ENCODE peak calls at places on chromosomes 1 and 21, in five cellular contexts. One of them, this sample, is unnamed.
A peak's percentile ranks its signal among the peaks of the same experiment; 100 is the strongest.

GRCh38 chr1:171740987-171741871 is 636 bp downstream of the VAMP4 start:
- DNase-seq in astrocyte: peak; percentile 9
- DNase-seq in cardiac muscle cell: peak; percentile 41
- DNase-seq in mammary epithelial cell: peak; percentile 24
- DNase-seq in mucosa of descending colon: no peak
- DNase-seq in this sample: no peak

GRCh38 chr1:93437976-93438605 is 9.8 kb upstream of the FNBP1L start:
- DNase-seq in astrocyte: peak; percentile 30
- DNase-seq in cardiac muscle cell: peak; percentile 41
- DNase-seq in mammary epithelial cell: peak; percentile 39
- DNase-seq in mucosa of descending colon: no peak
- DNase-seq in this sample: no peak

GRCh38 chr1:25468037-25468436 is 37.3 kb downstream of the MACO1 start:
- DNase-seq in astrocyte: peak; percentile 39
- DNase-seq in cardiac muscle cell: peak; percentile 72
- DNase-seq in mammary epithelial cell: no peak
- DNase-seq in mucosa of descending colon: no peak
- DNase-seq in this sample: no peak

GRCh38 chr1:30856260-30856790 is 52.2 kb downstream of the SDC3 start:
- DNase-seq in astrocyte: peak; percentile 42
- DNase-seq in cardiac muscle cell: no peak
- DNase-seq in mammary epithelial cell: no peak
- DNase-seq in mucosa of descending colon: no peak
- DNase-seq in this sample: no peak

GRCh38 chr1:209650454-209650853 is 1.8 kb downstream of the LAMB3 start:
- DNase-seq in astrocyte: peak; percentile 56
- DNase-seq in cardiac muscle cell: no peak
- DNase-seq in mammary epithelial cell: peak; percentile 17
- DNase-seq in mucosa of descending colon: no peak
- DNase-seq in this sample: no peak

GRCh38 chr1:191579019-191579418 is 579.2 kb upstream of the RGS18 start:
- DNase-seq in astrocyte: no peak
- DNase-seq in cardiac muscle cell: no peak
- DNase-seq in mammary epithelial cell: no peak
- DNase-seq in mucosa of descending colon: no peak
- DNase-seq in this sample: no peak

GRCh38 chr1:24364605-24364974 is 45.4 kb downstream of the GRHL3 start:
- DNase-seq in astrocyte: peak; percentile 39
- DNase-seq in cardiac muscle cell: no peak
- DNase-seq in mammary epithelial cell: peak; percentile 63
- DNase-seq in mucosa of descending colon: no peak
- DNase-seq in this sample: no peak

GRCh38 chr21:33198346-33199135 is 31.2 kb upstream of the IFNAR2 start:
- DNase-seq in astrocyte: peak; percentile 56
- DNase-seq in cardiac muscle cell: no peak
- DNase-seq in mammary epithelial cell: no peak
- DNase-seq in mucosa of descending colon: no peak
- DNase-seq in this sample: no peak

GRCh38 chr21:43363506-43364260 is 63.2 kb downstream of the SIK1 start:
- DNase-seq in astrocyte: no peak
- DNase-seq in cardiac muscle cell: no peak
- DNase-seq in mammary epithelial cell: no peak
- DNase-seq in mucosa of descending colon: no peak
- DNase-seq in this sample: no peak

GRCh38 chr1:28115267-28115666 is 26.9 kb upstream of the EYA3 start:
- DNase-seq in astrocyte: peak; percentile 41
- DNase-seq in cardiac muscle cell: no peak
- DNase-seq in mammary epithelial cell: no peak
- DNase-seq in mucosa of descending colon: no peak
- DNase-seq in this sample: no peak

GRCh38 chr1:160410412-160411005 is 10.1 kb downstream of the VANGL2 start:
- DNase-seq in astrocyte: peak; percentile 56
- DNase-seq in cardiac muscle cell: peak; percentile 15
- DNase-seq in mammary epithelial cell: no peak
- DNase-seq in mucosa of descending colon: no peak
- DNase-seq in this sample: no peak

GRCh38 chr21:41763398-41763931 is 3.4 kb downstream of the RIPK4 start:
- DNase-seq in astrocyte: no peak
- DNase-seq in cardiac muscle cell: peak; percentile 48
- DNase-seq in mammary epithelial cell: peak; percentile 87
- DNase-seq in mucosa of descending colon: no peak
- DNase-seq in this sample: no peak

GRCh38 chr21:42144679-42145568 is 73.8 kb downstream of the UMODL1 start:
- DNase-seq in astrocyte: no peak
- DNase-seq in cardiac muscle cell: no peak
- DNase-seq in mammary epithelial cell: no peak
- DNase-seq in mucosa of descending colon: no peak
- DNase-seq in this sample: no peak

GRCh38 chr1:203754455-203754864 is 10.5 kb upstream of the LAX1 start:
- DNase-seq in astrocyte: no peak
- DNase-seq in cardiac muscle cell: no peak
- DNase-seq in mammary epithelial cell: peak; percentile 14
- DNase-seq in mucosa of descending colon: no peak
- DNase-seq in this sample: no peak

GRCh38 chr1:151147685-151148084 is 1.3 kb upstream of the SEMA6C start:
- DNase-seq in astrocyte: no peak
- DNase-seq in cardiac muscle cell: no peak
- DNase-seq in mammary epithelial cell: no peak
- DNase-seq in mucosa of descending colon: no peak
- DNase-seq in this sample: no peak

GRCh38 chr1:2552189-2552588 is 4.0 kb upstream of the TNFRSF14 start:
- DNase-seq in astrocyte: no peak
- DNase-seq in cardiac muscle cell: no peak
- DNase-seq in mammary epithelial cell: no peak
- DNase-seq in mucosa of descending colon: no peak
- DNase-seq in this sample: no peak
- H3K4me1 ChIP-seq in astrocyte: peaks cover 24% of the 10 kb centered on the region
- H3K4me1 ChIP-seq in cardiac muscle cell: peaks cover 10% of the 10 kb centered on the region
- H3K4me1 ChIP-seq in mammary epithelial cell: peaks cover 35% of the 10 kb centered on the region
- H3K4me1 ChIP-seq in mucosa of descending colon: peaks cover 39% of the 10 kb centered on the region
- H3K4me1 ChIP-seq in this sample: peaks cover 6% of the 10 kb centered on the region

GRCh38 chr1:89873757-89874156 is 52.9 kb downstream of the LRRC8D start:
- DNase-seq in astrocyte: peak; percentile 89
- DNase-seq in cardiac muscle cell: no peak
- DNase-seq in mammary epithelial cell: peak; percentile 41
- DNase-seq in mucosa of descending colon: no peak
- DNase-seq in this sample: no peak

GRCh38 chr1:89870998-89871397 is 50.2 kb downstream of the LRRC8D start:
- DNase-seq in astrocyte: no peak
- DNase-seq in cardiac muscle cell: no peak
- DNase-seq in mammary epithelial cell: no peak
- DNase-seq in mucosa of descending colon: no peak
- DNase-seq in this sample: no peak

GRCh38 chr1:89871768-89872473 is 51.1 kb downstream of the LRRC8D start:
- DNase-seq in astrocyte: no peak
- DNase-seq in cardiac muscle cell: no peak
- DNase-seq in mammary epithelial cell: no peak
- DNase-seq in mucosa of descending colon: no peak
- DNase-seq in this sample: no peak

GRCh38 chr1:89872567-89872966 is 51.7 kb downstream of the LRRC8D start:
- DNase-seq in astrocyte: no peak
- DNase-seq in cardiac muscle cell: no peak
- DNase-seq in mammary epithelial cell: no peak
- DNase-seq in mucosa of descending colon: no peak
- DNase-seq in this sample: no peak

DNA sequence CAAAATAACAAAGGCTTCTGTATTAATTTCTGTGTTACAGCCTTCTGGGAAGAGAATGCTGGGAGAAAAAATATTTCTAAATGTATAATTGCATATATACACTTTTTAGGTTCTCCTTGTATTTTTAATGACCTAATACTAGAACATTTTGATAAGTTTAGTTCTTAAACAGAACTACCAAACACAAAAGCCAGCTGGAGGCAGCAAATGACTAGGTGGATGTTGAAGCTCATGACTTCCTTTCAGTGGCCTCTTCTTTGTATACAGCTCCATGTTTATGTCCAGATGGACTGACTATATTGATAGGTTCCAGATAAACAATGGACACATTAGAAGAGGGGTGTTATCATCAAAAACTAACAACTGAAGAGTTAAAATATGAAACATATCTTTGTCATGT is 52.4 kb downstream of the LRRC8D start:
- DNase-seq in astrocyte: no peak
- DNase-seq in cardiac muscle cell: no peak
- DNase-seq in mammary epithelial cell: no peak
- DNase-seq in mucosa of descending colon: no peak
- DNase-seq in this sample: no peak
- H3K4me1 ChIP-seq in astrocyte: peaks cover 7% of the 10 kb centered on the region
- H3K4me1 ChIP-seq in cardiac muscle cell: peaks cover 16% of the 10 kb centered on the region
- H3K4me1 ChIP-seq in mammary epithelial cell: peaks cover 3% of the 10 kb centered on the region
- H3K4me1 ChIP-seq in mucosa of descending colon: no peaks in the 10 kb centered on the region
- H3K4me1 ChIP-seq in this sample: no peaks in the 10 kb centered on the region

GRCh38 chr1:58397187-58397820 is 149.2 kb downstream of the OMA1 start:
- DNase-seq in astrocyte: peak; percentile 90
- DNase-seq in cardiac muscle cell: no peak
- DNase-seq in mammary epithelial cell: peak; percentile 51
- DNase-seq in mucosa of descending colon: no peak
- DNase-seq in this sample: no peak

GRCh38 chr1:58396150-58396549 is 150.4 kb downstream of the OMA1 start:
- DNase-seq in astrocyte: no peak
- DNase-seq in cardiac muscle cell: no peak
- DNase-seq in mammary epithelial cell: no peak
- DNase-seq in mucosa of descending colon: no peak
- DNase-seq in this sample: no peak

GRCh38 chr1:58399176-58399575 is 147.3 kb downstream of the OMA1 start:
- DNase-seq in astrocyte: no peak
- DNase-seq in cardiac muscle cell: no peak
- DNase-seq in mammary epithelial cell: no peak
- DNase-seq in mucosa of descending colon: no peak
- DNase-seq in this sample: no peak

GRCh38 chr1:58401991-58402390 is 144.5 kb downstream of the OMA1 start:
- DNase-seq in astrocyte: peak; percentile 9
- DNase-seq in cardiac muscle cell: no peak
- DNase-seq in mammary epithelial cell: no peak
- DNase-seq in mucosa of descending colon: no peak
- DNase-seq in this sample: no peak

DNA sequence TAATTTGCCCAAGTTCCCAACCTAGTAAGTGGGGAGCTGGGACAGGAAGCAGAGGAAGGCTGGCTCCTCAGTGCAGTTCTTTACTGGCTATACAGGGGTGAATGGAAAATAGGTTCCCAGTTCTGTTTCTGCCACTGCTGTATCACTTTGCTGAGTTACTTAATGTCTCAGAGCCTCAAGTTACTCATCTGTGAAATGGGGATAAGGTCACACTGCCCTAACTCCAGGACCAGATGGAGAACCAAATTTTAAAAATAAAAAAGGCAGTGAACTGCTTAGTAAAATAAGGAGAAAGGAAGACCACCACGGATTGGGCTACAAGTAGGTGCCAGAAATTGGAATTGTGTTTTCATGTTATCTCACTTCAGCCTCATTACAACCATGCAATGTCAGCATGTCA is 147.8 kb downstream of the OMA1 start:
- DNase-seq in astrocyte: no peak
- DNase-seq in cardiac muscle cell: no peak
- DNase-seq in mammary epithelial cell: no peak
- DNase-seq in mucosa of descending colon: no peak
- DNase-seq in this sample: no peak
- H3K4me1 ChIP-seq in astrocyte: peaks cover 46% of the 10 kb centered on the region
- H3K4me1 ChIP-seq in cardiac muscle cell: no peaks in the 10 kb centered on the region
- H3K4me1 ChIP-seq in mammary epithelial cell: peaks cover 26% of the 10 kb centered on the region
- H3K4me1 ChIP-seq in mucosa of descending colon: no peaks in the 10 kb centered on the region
- H3K4me1 ChIP-seq in this sample: no peaks in the 10 kb centered on the region

DNA sequence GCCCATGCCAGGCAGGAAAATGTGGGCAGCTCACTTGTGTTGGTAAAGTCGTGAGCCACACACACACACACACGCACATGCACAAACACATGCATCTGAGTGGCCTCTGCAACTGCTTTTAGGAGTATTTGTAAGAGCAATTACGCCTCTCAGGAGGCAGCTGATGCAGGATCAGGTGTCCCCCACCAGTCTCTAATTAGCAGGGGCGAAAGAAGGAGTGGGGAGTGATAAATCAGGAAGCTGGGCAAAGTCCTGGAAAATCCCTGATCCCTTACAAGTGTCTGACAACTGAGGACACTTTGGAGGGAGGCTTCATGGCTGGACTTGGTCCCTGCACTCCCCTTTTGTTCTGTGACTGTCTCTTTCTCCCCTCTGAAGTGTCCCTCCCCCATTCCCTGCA is 5.7 kb upstream of the IVL start:
- DNase-seq in astrocyte: no peak
- DNase-seq in cardiac muscle cell: no peak
- DNase-seq in mammary epithelial cell: no peak
- DNase-seq in mucosa of descending colon: no peak
- DNase-seq in this sample: no peak
- H3K4me1 ChIP-seq in astrocyte: peaks cover 4% of the 10 kb centered on the region
- H3K4me1 ChIP-seq in cardiac muscle cell: no peaks in the 10 kb centered on the region
- H3K4me1 ChIP-seq in mammary epithelial cell: peaks cover 39% of the 10 kb centered on the region
- H3K4me1 ChIP-seq in mucosa of descending colon: no peaks in the 10 kb centered on the region
- H3K4me1 ChIP-seq in this sample: no peaks in the 10 kb centered on the region

GRCh38 chr1:85550784-85551516 is 29.6 kb upstream of the CCN1 start:
- DNase-seq in astrocyte: peak; percentile 84
- DNase-seq in cardiac muscle cell: no peak
- DNase-seq in mammary epithelial cell: peak; percentile 72
- DNase-seq in mucosa of descending colon: no peak
- DNase-seq in this sample: no peak

GRCh38 chr1:85553416-85553815 is 27.1 kb upstream of the CCN1 start:
- DNase-seq in astrocyte: no peak
- DNase-seq in cardiac muscle cell: no peak
- DNase-seq in mammary epithelial cell: no peak
- DNase-seq in mucosa of descending colon: no peak
- DNase-seq in this sample: no peak

GRCh38 chr1:85553936-85554335 is 26.6 kb upstream of the CCN1 start:
- DNase-seq in astrocyte: no peak
- DNase-seq in cardiac muscle cell: no peak
- DNase-seq in mammary epithelial cell: no peak
- DNase-seq in mucosa of descending colon: no peak
- DNase-seq in this sample: no peak

GRCh38 chr1:85555867-85556577 is 24.5 kb upstream of the CCN1 start:
- DNase-seq in astrocyte: peak; percentile 78
- DNase-seq in cardiac muscle cell: no peak
- DNase-seq in mammary epithelial cell: peak; percentile 96
- DNase-seq in mucosa of descending colon: no peak
- DNase-seq in this sample: no peak

DNA sequence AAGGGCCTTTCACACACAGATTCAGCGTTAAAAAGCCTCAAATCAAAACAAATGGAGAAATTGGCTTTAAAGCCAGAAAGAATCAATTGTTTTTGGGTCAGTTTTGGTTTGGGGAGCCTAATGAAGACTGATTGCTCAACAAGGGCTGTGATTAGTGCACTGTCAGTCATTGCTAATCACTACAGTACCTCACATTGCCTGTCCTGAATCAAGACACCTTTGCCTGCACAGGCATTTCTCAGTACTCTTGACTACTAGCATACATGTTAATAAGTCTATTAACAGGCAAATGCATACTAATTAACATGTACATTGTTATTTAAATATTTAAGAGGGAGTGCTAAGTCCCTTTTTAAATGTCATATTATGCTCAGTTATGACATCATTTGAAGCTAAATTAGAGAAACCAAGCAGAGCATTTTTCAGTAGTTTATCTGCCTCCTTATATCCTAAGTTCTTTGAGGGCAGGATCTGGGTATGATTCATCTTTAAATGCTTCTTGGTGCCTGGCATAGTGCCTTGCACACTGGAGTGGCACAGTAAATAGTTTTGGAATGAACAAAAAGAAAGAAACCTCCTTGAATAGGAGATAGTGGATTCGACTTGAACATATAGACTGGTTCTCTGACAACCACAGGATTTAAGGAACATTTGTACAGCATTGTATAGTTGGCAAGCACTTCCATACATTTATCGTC is 25.8 kb upstream of the CCN1 start:
- DNase-seq in astrocyte: peak; percentile 81
- DNase-seq in cardiac muscle cell: no peak
- DNase-seq in mammary epithelial cell: no peak
- DNase-seq in mucosa of descending colon: no peak
- DNase-seq in this sample: no peak
- H3K4me1 ChIP-seq in astrocyte: peaks cover 47% of the 10 kb centered on the region
- H3K4me1 ChIP-seq in cardiac muscle cell: peaks cover 42% of the 10 kb centered on the region
- H3K4me1 ChIP-seq in mammary epithelial cell: peaks cover 38% of the 10 kb centered on the region
- H3K4me1 ChIP-seq in mucosa of descending colon: no peaks in the 10 kb centered on the region
- H3K4me1 ChIP-seq in this sample: no peaks in the 10 kb centered on the region